ENCODE peak calls at places on chromosome 14, in nine cellular contexts. Q is D341Med; P is T-helper 9 cell; V is AG09319; S is stimulated activated CD4-positive, alpha-beta T cell treated with anti-CD3 and anti-CD28 coated beads, Interleukin-4, amount 100 ng/mL, for 48 hours; X is AG04449; K is RWPE1; I is posterior vena cava; D is NT2/D1. N is an unnamed sample.

GRCh38 chr14:24954037-24954696 is 95.8 kb downstream of the STXBP6 start:
- DNase-seq in Q (no peak), P (no peak), S (no peak), I (no peak), D (no peak), X (no peak), K (no peak), V (no peak), N (no peak)

GRCh38 chr14:91354979-91355685 is 62.5 kb downstream of the CCDC88C start:
- DNase-seq in V (no peak), X (no peak), Q (peak), P (no peak), D (no peak), K (no peak), S (no peak), I (no peak), N (no peak)

GRCh38 chr14:80781968-80782367 is 159.6 kb downstream of the CEP128 start:
- DNase-seq in I (no peak), P (no peak), V (no peak), Q (no peak), K (no peak), S (no peak), X (no peak), D (no peak), N (no peak)

GRCh38 chr14:65302571-65303184 is 109.9 kb upstream of the FUT8 start:
- DNase-seq in I (no peak), V (no peak), D (no peak), K (no peak), Q (no peak), S (peak), P (no peak), X (no peak), N (no peak)

GRCh38 chr14:70917633-70918032 is 10.4 kb downstream of the PCNX1 start:
- DNase-seq in D (no peak), P (no peak), X (no peak), V (no peak), Q (no peak), K (no peak), I (no peak), S (no peak), N (no peak)

GRCh38 chr14:94036328-94037167 is 10.4 kb downstream of the OTUB2 start:
- DNase-seq in Q (peak), P (peak), S (peak), K (peak), I (peak), X (no peak), V (peak), D (peak), N (peak)

GRCh38 chr14:38210587-38211257 is 3.0 kb downstream of the SSTR1 start:
- DNase-seq in I (no peak), S (no peak), K (no peak), Q (no peak), P (no peak), D (no peak), V (no peak), X (no peak), N (no peak)

GRCh38 chr14:95291859-95292542 is 27.7 kb downstream of the CLMN start:
- DNase-seq in I (peak), S (no peak), V (no peak), D (no peak), Q (no peak), X (no peak), P (no peak), K (peak), N (peak)

N was measured in Panc1.